ENCODE peak calls at places on chromosome X, in four cellular contexts. K is HCEC 1CT, D is glutamatergic neuron, J is Peyer's patch. G is an unnamed sample.

GRCh38 chrX:17725176-17725575 is 12.1 kb upstream of the SCML1 start:
- DNase-seq in J (no peak), K (no peak), D (no peak), G (no peak)

GRCh38 chrX:153771686-153772607 is 7.9 kb downstream of the PLXNB3 start:
- DNase-seq in K (no peak), D (peak), J (no peak), G (no peak)

GRCh38 chrX:119008122-119008744 is 33.8 kb downstream of the LONRF3 start:
- DNase-seq in J (no peak), D (peak), K (peak), G (no peak)

GRCh38 chrX:154436597-154437397 is at the start of gene GDI1:
- DNase-seq in K (peak), J (no peak), D (peak), G (no peak)

GRCh38 chrX:72540318-72540717 is 32.3 kb downstream of the HDAC8 start:
- DNase-seq in K (peak), J (no peak), D (no peak), G (no peak)

GRCh38 chrX:23554304-23554703 is 113.0 kb upstream of the PRDX4 start:
- DNase-seq in D (no peak), K (peak), J (no peak), G (no peak)

GRCh38 chrX:56281789-56282188 is 49.6 kb downstream of the KLF8 start:
- DNase-seq in K (no peak), D (no peak), J (no peak), G (no peak)

GRCh38 chrX:100090931-100091330 is 319.1 kb downstream of the PCDH19 start:
- DNase-seq in K (no peak), J (no peak), D (no peak), G (no peak)

GRCh38 chrX:2391869-2392606 is 108.7 kb downstream of the DHRSX start:
- DNase-seq in K (peak), J (no peak), D (no peak), G (no peak)

GRCh38 chrX:143536176-143536575 is 18.9 kb upstream of the SPANXN3 start:
- DNase-seq in D (no peak), J (no peak), K (no peak), G (no peak)

GRCh38 chrX:43813898-43814297 is 68.4 kb downstream of the MAOB start:
- DNase-seq in D (peak), K (no peak), J (no peak), G (no peak)

G was measured in vagina.